ENCODE peak calls at places on chromosome 12, in nine cellular contexts. G is right cardiac atrium, M is mesendoderm, E is tibial nerve, T is body of pancreas, Q is ascending aorta, Z is lower lobe of right lung, B is NB4, C is epithelial cell of esophagus. U is an unnamed sample.
A peak's percentile ranks its signal among the peaks of the same experiment; 100 is the strongest.

GRCh38 chr12:64253356-64253755 is 31.3 kb upstream of the KICS2 start:
- DNase-seq in G (no peak), M (no peak), E (no peak), T (no peak), Q (no peak), Z (no peak), B (no peak), C (no peak), U (no peak)

GRCh38 chr12:45284096-45284901 is 68.4 kb downstream of the ANO6 start:
- DNase-seq in G (no peak), M (peak; percentile 88), E (no peak), T (no peak), Q (no peak), Z (no peak), B (no peak), C (peak; percentile 14), U (no peak)

GRCh38 chr12:126537961-126538530 is 1472.8 kb downstream of the AACS start:
- DNase-seq in G (no peak), M (no peak), E (no peak), T (no peak), Q (no peak), Z (no peak), B (no peak), C (no peak), U (no peak)

GRCh38 chr12:6280053-6280469 is 30.4 kb upstream of the PLEKHG6 start:
- DNase-seq in G (no peak), M (peak; percentile 94), E (no peak), T (peak; percentile 79), Q (peak; percentile 92), Z (peak; percentile 70), B (no peak), C (peak; percentile 93), U (peak; percentile 52)

GRCh38 chr12:95766356-95767019 is 24.1 kb downstream of the NTN4 start:
- DNase-seq in G (no peak), M (no peak), E (no peak), T (no peak), Q (no peak), Z (no peak), B (no peak), C (peak; percentile 28), U (no peak)

GRCh38 chr12:20863056-20863455 is 52.6 kb downstream of the SLCO1B3 start:
- DNase-seq in G (no peak), M (peak; percentile 4), E (no peak), T (no peak), Q (no peak), Z (no peak), B (no peak), C (no peak), U (no peak)

GRCh38 chr12:120598674-120599463 is 17.7 kb upstream of the POP5 start:
- DNase-seq in G (no peak), M (peak; percentile 66), E (no peak), T (no peak), Q (no peak), Z (peak; percentile 49), B (peak; percentile 75), C (peak; percentile 71), U (no peak)

GRCh38 chr12:68240079-68240478 is 13.3 kb downstream of the IL22 start:
- DNase-seq in G (no peak), M (peak; percentile 23), E (no peak), T (no peak), Q (no peak), Z (no peak), B (peak; percentile 19), C (peak; percentile 71), U (peak; percentile 65)

GRCh38 chr12:51023625-51024395 is 2.4 kb downstream of the SLC11A2 start:
- DNase-seq in G (no peak), M (no peak), E (no peak), T (no peak), Q (peak; percentile 27), Z (no peak), B (no peak), C (peak; percentile 11), U (no peak)

GRCh38 chr12:116736962-116737773 is 701 bp downstream of the SPRING1 start:
- DNase-seq in G (no peak), M (peak; percentile 40), E (no peak), T (peak; percentile 20), Q (no peak), Z (peak; percentile 55), B (peak; percentile 35), C (peak; percentile 11), U (no peak)

GRCh38 chr12:10716704-10717315 is 6.3 kb downstream of the YBX3 start:
- DNase-seq in G (peak; percentile 89), M (peak; percentile 84), E (peak; percentile 65), T (peak; percentile 53), Q (peak; percentile 95), Z (peak; percentile 60), B (peak; percentile 6), C (peak; percentile 99), U (peak; percentile 70)

GRCh38 chr12:89992668-89993401 is 284.2 kb upstream of the ATP2B1 start:
- DNase-seq in G (no peak), M (no peak), E (no peak), T (no peak), Q (no peak), Z (no peak), B (no peak), C (no peak), U (no peak)

DNA sequence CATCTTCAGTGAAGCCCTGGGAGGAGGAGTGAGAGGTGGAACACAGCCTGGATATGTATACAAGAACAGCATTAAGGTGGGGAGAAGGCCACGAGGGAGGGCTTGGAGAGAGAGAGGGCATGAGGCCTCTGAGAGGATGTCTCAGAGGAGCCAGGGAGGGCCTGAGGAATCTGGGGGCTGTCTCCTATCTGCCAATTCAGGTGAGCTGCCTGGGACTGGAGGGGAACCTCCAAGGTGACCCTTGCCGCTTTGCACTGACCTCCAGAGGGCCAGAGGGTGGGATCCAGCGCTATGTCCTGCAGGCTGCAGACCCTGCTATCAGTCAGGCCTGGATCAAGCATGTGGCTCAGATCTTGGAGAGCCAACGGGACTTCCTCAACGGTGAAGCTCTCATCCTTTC is 4.4 kb downstream of the ARHGEF25 start:
- DNase-seq in G (no peak), M (no peak), E (no peak), T (no peak), Q (no peak), Z (no peak), B (no peak), C (no peak), U (no peak)
- H3K4me3 ChIP-seq in G (no peak overlapping the region), M (no peak overlapping the region), E (no peak overlapping the region), T (no peak overlapping the region), Q (no peak overlapping the region), Z (no peak overlapping the region), B (no peak overlapping the region), C (no peak overlapping the region), U (no peak overlapping the region)

DNA sequence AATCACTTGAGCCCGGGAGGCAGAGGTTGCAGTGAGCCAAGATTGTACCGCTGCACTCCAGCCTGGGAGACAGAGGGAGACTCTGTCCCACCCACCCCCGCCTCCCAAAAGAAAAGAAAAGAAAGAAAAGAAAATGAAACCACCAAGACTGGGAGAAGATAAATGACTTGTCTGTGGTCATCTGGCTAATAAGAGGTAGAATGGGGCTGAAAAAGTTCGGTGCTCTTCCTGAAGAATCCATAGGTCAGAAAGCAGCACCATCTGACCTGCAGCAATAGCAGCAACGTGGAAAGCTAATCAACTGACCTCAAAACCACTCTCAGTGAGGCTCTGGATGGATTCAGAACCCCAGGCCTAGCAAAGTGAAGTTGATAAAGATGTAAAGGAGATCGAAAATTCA is 25.2 kb downstream of the SSH1 start:
- DNase-seq in G (no peak), M (no peak), E (no peak), T (no peak), Q (no peak), Z (peak; percentile 17), B (no peak), C (no peak), U (no peak)
- H3K4me3 ChIP-seq in G (no peak overlapping the region), M (no peak overlapping the region), E (no peak overlapping the region), T (no peak overlapping the region), Q (no peak overlapping the region), Z (no peak overlapping the region), B (no peak overlapping the region), C (no peak overlapping the region), U (no peak overlapping the region)

DNA sequence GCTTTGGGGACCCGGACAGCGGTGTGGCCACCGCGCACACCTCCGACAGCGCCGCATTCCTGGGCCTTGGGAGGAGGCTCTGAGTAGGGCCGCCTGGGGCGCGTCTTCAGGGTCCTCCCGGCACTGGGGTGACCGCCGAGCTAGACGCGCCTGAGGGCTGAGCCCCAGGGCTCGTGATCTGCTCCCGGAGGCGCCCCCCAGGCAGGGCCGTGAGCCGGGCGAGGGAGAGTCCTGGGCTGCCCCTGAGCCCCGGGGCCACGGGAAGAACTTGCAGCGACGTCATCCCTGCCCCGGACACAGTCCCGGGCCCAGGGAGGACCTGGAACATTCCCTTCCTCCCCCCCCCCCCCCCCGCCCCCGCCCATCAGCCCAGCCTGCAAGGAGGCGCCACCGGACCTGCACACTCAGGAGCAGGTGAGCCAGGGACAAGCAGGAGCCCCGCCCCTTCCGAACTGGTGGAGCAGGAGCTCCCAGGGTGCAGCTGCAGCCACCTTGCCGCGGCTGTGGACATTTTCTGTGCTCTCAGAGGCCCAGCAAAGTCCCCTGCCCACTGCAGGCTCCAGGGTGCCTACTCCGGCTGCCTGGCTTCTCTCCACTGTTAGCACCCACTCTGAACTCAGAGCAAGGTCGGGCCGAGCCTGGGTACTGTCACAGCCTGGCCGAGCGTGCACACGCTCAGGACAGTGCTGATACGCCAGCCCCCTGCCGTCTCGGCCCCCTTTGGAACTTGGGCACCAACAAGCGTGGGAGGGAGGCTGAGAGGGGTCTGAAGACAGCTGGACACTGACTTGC is 50.7 kb downstream of the A2M start:
- DNase-seq in G (peak; percentile 90), M (peak; percentile 91), E (peak; percentile 52), T (peak; percentile 96), Q (peak; percentile 84), Z (peak; percentile 94), B (no peak), C (peak; percentile 86), U (no peak)
- H3K4me3 ChIP-seq in G (peak overlapping the region; percentile 93), M (peak overlapping the region; percentile 74), E (peak overlapping the region; percentile 80), T (peak overlapping the region; percentile 37), Q (peak overlapping the region; percentile 70), Z (peak overlapping the region; percentile 84), B (no peak overlapping the region), C (peak overlapping the region; percentile 57), U (peak overlapping the region; percentile 71)

DNA sequence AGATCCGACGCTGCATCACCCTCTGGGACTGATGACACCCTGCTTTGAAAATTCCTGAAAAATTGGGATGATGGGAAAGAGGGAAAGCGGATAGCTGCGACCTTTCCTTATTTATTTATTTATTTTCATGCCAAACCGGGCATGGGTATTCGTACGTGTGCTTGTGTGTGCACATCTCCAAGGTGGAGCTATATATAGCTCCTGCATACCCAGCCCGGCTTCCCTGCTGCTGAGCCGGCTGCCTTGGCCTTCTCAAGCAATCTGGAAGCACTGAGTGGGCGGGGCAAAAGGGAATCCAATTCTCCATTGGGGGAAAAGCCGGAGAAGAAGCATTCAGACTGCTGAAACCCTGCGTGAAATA is 1.2 kb downstream of the CNTN1 start:
- DNase-seq in G (no peak), M (peak; percentile 65), E (peak; percentile 26), T (peak; percentile 14), Q (peak; percentile 62), Z (peak; percentile 44), B (no peak), C (peak; percentile 46), U (no peak)
- H3K4me3 ChIP-seq in G (no peak overlapping the region), M (no peak overlapping the region), E (peak overlapping the region; percentile 54), T (no peak overlapping the region), Q (peak overlapping the region; percentile 46), Z (peak overlapping the region; percentile 59), B (no peak overlapping the region), C (peak overlapping the region; percentile 67), U (no peak overlapping the region)

U was measured in AG09309.